ENCODE peak calls at places on chromosomes 2 and 18, in seven cellular contexts. Y is HCT116; U is D341Med; L is naive B cell; I is AG08396; G is activated CD4-positive, alpha-beta T cell treated with anti-CD3 and anti-CD28 coated beads, Interleukin-2, amount 50 U/mL, for 1 hour; T is GM19239. N is an unnamed sample.

GRCh38 chr2:226247289-226248275 is 552.0 kb downstream of the IRS1 start:
- DNase-seq in T (no peak), G (no peak), I (no peak), Y (no peak), L (no peak), U (no peak), N (no peak)

GRCh38 chr2:154457291-154457690 is 241.2 kb upstream of the KCNJ3 start:
- DNase-seq in L (no peak), G (no peak), I (no peak), U (no peak), Y (no peak), T (no peak), N (no peak)

GRCh38 chr2:98608962-98609604 is 694 bp downstream of the UNC50 start:
- DNase-seq in L (no peak), I (peak; percentile 66), T (no peak), Y (no peak), U (peak; percentile 44), G (no peak), N (peak; percentile 25)

GRCh38 chr2:26946841-26947784 is 23.3 kb upstream of the MAPRE3 start:
- DNase-seq in T (no peak), G (no peak), I (peak; percentile 59), U (no peak), L (no peak), Y (no peak), N (peak; percentile 89)

GRCh38 chr2:82837588-82838304 is 1621.3 kb downstream of the SUCLG1 start:
- DNase-seq in L (no peak), T (no peak), G (no peak), U (no peak), I (no peak), Y (peak; percentile 13), N (no peak)

GRCh38 chr2:45432406-45432805 is 178.7 kb downstream of the SRBD1 start:
- DNase-seq in T (no peak), L (no peak), Y (no peak), G (no peak), U (no peak), I (no peak), N (no peak)

GRCh38 chr18:45106331-45106774 is 425.7 kb downstream of the SETBP1 start:
- DNase-seq in Y (no peak), G (no peak), U (no peak), L (peak; percentile 76), T (peak; percentile 7), I (no peak), N (peak; percentile 54)

GRCh38 chr2:239035361-239035814 is 187.5 kb downstream of the TWIST2 start:
- DNase-seq in G (peak; percentile 66), I (peak; percentile 94), U (peak; percentile 90), Y (peak; percentile 4), T (peak; percentile 85), L (peak; percentile 39), N (peak; percentile 34)

GRCh38 chr18:34867520-34867919 is 157.4 kb downstream of the DTNA start:
- DNase-seq in G (no peak), T (no peak), I (no peak), L (no peak), Y (peak; percentile 18), U (peak; percentile 75), N (no peak)

GRCh38 chr2:168198476-168199192 is 48.8 kb downstream of the STK39 start:
- DNase-seq in I (no peak), T (no peak), G (no peak), L (no peak), U (no peak), Y (peak; percentile 88), N (no peak)

GRCh38 chr2:100406120-100406508 is 11.4 kb downstream of the CHST10 start:
- DNase-seq in T (no peak), L (no peak), U (no peak), G (no peak), I (no peak), Y (no peak), N (no peak)

GRCh38 chr18:9614401-9615279 is at the start of gene PPP4R1:
- DNase-seq in L (peak; percentile 75), G (peak; percentile 63), I (peak; percentile 85), Y (no peak), U (peak; percentile 98), T (peak; percentile 80), N (peak; percentile 62)

GRCh38 chr2:64485961-64486360 is 32.0 kb downstream of the LGALSL start:
- DNase-seq in Y (no peak), U (no peak), T (no peak), L (no peak), I (no peak), G (no peak), N (peak; percentile 84)

GRCh38 chr18:79789901-79790885 is 7.5 kb upstream of the KCNG2 start:
- DNase-seq in L (no peak), I (no peak), T (no peak), Y (no peak), G (no peak), U (peak; percentile 43), N (peak; percentile 81)

GRCh38 chr18:7789853-7790552 is 222.9 kb downstream of the PTPRM start:
- DNase-seq in G (no peak), U (peak; percentile 69), Y (peak; percentile 29), T (no peak), L (no peak), I (peak; percentile 47), N (peak; percentile 43)

GRCh38 chr18:46250084-46250811 is 146.1 kb downstream of the HAUS1 start:
- DNase-seq in G (peak; percentile 22), U (no peak), Y (peak; percentile 49), T (peak; percentile 65), L (peak; percentile 83), I (peak; percentile 29), N (peak; percentile 93)

GRCh38 chr2:195318440-195319111 is 338.4 kb upstream of the SLC39A10 start:
- DNase-seq in I (peak; percentile 53), U (peak; percentile 42), L (peak; percentile 17), G (peak; percentile 39), Y (peak; percentile 22), T (peak; percentile 14), N (peak; percentile 46)

GRCh38 chr18:46625069-46625468 is 32.0 kb downstream of the LOXHD1 start:
- DNase-seq in L (no peak), Y (no peak), G (no peak), I (no peak), T (no peak), U (peak; percentile 14), N (no peak)

GRCh38 chr2:74849228-74849892 is 15.4 kb downstream of the HK2 start:
- DNase-seq in G (peak; percentile 30), T (peak; percentile 54), I (no peak), L (peak; percentile 64), Y (no peak), U (no peak), N (peak; percentile 13)

GRCh38 chr18:6624271-6624670 is 105.2 kb upstream of the ARHGAP28 start:
- DNase-seq in Y (no peak), G (no peak), T (no peak), I (peak; percentile 7), U (no peak), L (no peak), N (no peak)

GRCh38 chr2:182031956-182032355 is 46.3 kb downstream of the PPP1R1C start:
- DNase-seq in I (no peak), L (no peak), Y (no peak), G (no peak), U (no peak), T (no peak), N (no peak)

GRCh38 chr18:2570772-2571199 is 519 bp downstream of the METTL4 start:
- DNase-seq in L (peak; percentile 60), I (peak; percentile 74), T (peak; percentile 13), U (peak; percentile 89), Y (peak; percentile 55), G (peak; percentile 59), N (peak; percentile 77)

GRCh38 chr18:59744271-59744721 is 47.1 kb upstream of the CCBE1 start:
- DNase-seq in L (no peak), Y (no peak), G (no peak), I (peak; percentile 54), T (no peak), U (no peak), N (no peak)

GRCh38 chr18:6414723-6415362 is at the start of gene L3MBTL4:
- DNase-seq in L (peak; percentile 54), I (peak; percentile 14), T (peak; percentile 45), U (peak; percentile 77), G (no peak), Y (no peak), N (peak; percentile 32)

GRCh38 chr2:221997100-221997499 is 301.7 kb downstream of the PAX3 start:
- DNase-seq in L (no peak), Y (peak; percentile 43), I (peak; percentile 49), G (no peak), T (no peak), U (no peak), N (no peak)

GRCh38 chr2:101718993-101719571 is 21.6 kb downstream of the MAP4K4 start:
- DNase-seq in L (no peak), G (no peak), T (no peak), I (no peak), Y (no peak), U (no peak), N (no peak)

GRCh38 chr2:230784840-230785239 is 72.2 kb downstream of the CAB39 start:
- DNase-seq in I (no peak), G (no peak), U (no peak), Y (no peak), T (no peak), L (no peak), N (no peak)

GRCh38 chr2:45698538-45698937 is 47.1 kb downstream of the PRKCE start:
- DNase-seq in U (no peak), I (no peak), T (no peak), G (no peak), Y (no peak), L (no peak), N (no peak)

GRCh38 chr18:13660510-13660909 is 65.8 kb downstream of the FAM210A start:
- DNase-seq in L (no peak), T (no peak), I (no peak), U (no peak), G (no peak), Y (no peak), N (no peak)

GRCh38 chr2:128789776-128790455 is 471.2 kb upstream of the HS6ST1 start:
- DNase-seq in G (no peak), I (no peak), L (no peak), U (no peak), Y (no peak), T (no peak), N (no peak)

GRCh38 chr2:45739796-45740485 is 88.5 kb downstream of the PRKCE start:
- DNase-seq in U (no peak), I (no peak), T (no peak), G (no peak), Y (no peak), L (no peak), N (peak; percentile 27)

GRCh38 chr2:84971799-84972790 is 1.1 kb downstream of the KCMF1 start:
- DNase-seq in Y (no peak), G (peak; percentile 69), I (peak; percentile 51), T (peak; percentile 41), L (peak; percentile 74), U (peak; percentile 74), N (peak; percentile 65)